ENCODE peak calls at places on chromosome 6, in four cellular contexts. E is lower leg skin, K is germinal center, U is HL-60. W is an unnamed sample.

GRCh38 chr6:105087571-105088211 is 92.1 kb downstream of the POPDC3 start:
- DNase-seq in E (no peak), K (peak; percentile 13), U (peak; percentile 6), W (no peak)

GRCh38 chr6:24766685-24767462 is 7.9 kb upstream of the GMNN start:
- DNase-seq in E (no peak), K (peak; percentile 57), U (no peak), W (no peak)

GRCh38 chr6:129889580-129889979 is 28.5 kb upstream of the TMEM244 start:
- DNase-seq in E (no peak), K (no peak), U (no peak), W (no peak)

GRCh38 chr6:74651948-74652347 is 553.9 kb downstream of the COL12A1 start:
- DNase-seq in E (no peak), K (no peak), U (no peak), W (no peak)

GRCh38 chr6:21604081-21604480 is 10.5 kb downstream of the SOX4 start:
- DNase-seq in E (no peak), K (no peak), U (no peak), W (no peak)

GRCh38 chr6:143348531-143348930 is 102.0 kb downstream of the ADAT2 start:
- DNase-seq in E (no peak), K (no peak), U (no peak), W (no peak)

GRCh38 chr6:151391021-151391470 is 313 bp downstream of the ZBTB2 start:
- DNase-seq in E (peak; percentile 95), K (peak; percentile 77), U (no peak), W (peak; percentile 93)

GRCh38 chr6:88048556-88048955 is 915 bp downstream of the SPACA1 start:
- DNase-seq in E (no peak), K (no peak), U (no peak), W (no peak)

GRCh38 chr6:17032595-17033591 is 69.0 kb upstream of the STMND1 start:
- DNase-seq in E (peak; percentile 95), K (no peak), U (no peak), W (peak; percentile 63)

GRCh38 chr6:125107896-125108295 is 45.7 kb upstream of the TPD52L1 start:
- DNase-seq in E (no peak), K (no peak), U (no peak), W (no peak)

GRCh38 chr6:102553214-102553613 is 1159.7 kb downstream of the GRIK2 start:
- DNase-seq in E (no peak), K (no peak), U (no peak), W (no peak)

GRCh38 chr6:159038914-159039884 is 5.6 kb downstream of the TAGAP start:
- DNase-seq in E (no peak), K (peak; percentile 64), U (peak; percentile 90), W (no peak)

GRCh38 chr6:37783025-37783825 is 36.3 kb upstream of the ZFAND3 start:
- DNase-seq in E (no peak), K (no peak), U (no peak), W (no peak)

GRCh38 chr6:43939281-43940070 is 169.5 kb downstream of the VEGFA start:
- DNase-seq in E (peak; percentile 83), K (no peak), U (peak; percentile 56), W (no peak)

GRCh38 chr6:38509713-38510112 is 130.0 kb downstream of the BTBD9 start:
- DNase-seq in E (no peak), K (no peak), U (no peak), W (no peak)

GRCh38 chr6:117495873-117496272 is 13.4 kb downstream of the DCBLD1 start:
- DNase-seq in E (no peak), K (no peak), U (no peak), W (no peak)

GRCh38 chr6:135586844-135587243 is 89.3 kb upstream of the AHI1 start:
- DNase-seq in E (no peak), K (no peak), U (no peak), W (no peak)

GRCh38 chr6:166495487-166496314 is 90.8 kb downstream of the RAMACL start:
- DNase-seq in E (no peak), K (no peak), U (no peak), W (no peak)

GRCh38 chr6:89707766-89708165 is 69.2 kb upstream of the LYRM2 start:
- DNase-seq in E (no peak), K (no peak), U (no peak), W (no peak)

GRCh38 chr6:108748063-108748462 is 100.2 kb upstream of the ARMC2 start:
- DNase-seq in E (peak; percentile 15), K (no peak), U (no peak), W (no peak)

GRCh38 chr6:33375143-33375649 is 16.4 kb upstream of the KIFC1 start:
- DNase-seq in E (peak; percentile 94), K (no peak), U (peak; percentile 54), W (peak; percentile 80)

GRCh38 chr6:130420911-130421310 is 55.1 kb downstream of the TMEM200A start:
- DNase-seq in E (no peak), K (no peak), U (no peak), W (no peak)

GRCh38 chr6:95489185-95489863 is 88.0 kb upstream of the MANEA start:
- DNase-seq in E (no peak), K (no peak), U (no peak), W (no peak)

GRCh38 chr6:150534514-150534913 is 65.2 kb upstream of the PLEKHG1 start:
- DNase-seq in E (no peak), K (no peak), U (no peak), W (no peak)

GRCh38 chr6:136553166-136553787 is 3.1 kb upstream of the MAP7 start:
- DNase-seq in E (no peak), K (no peak), U (no peak), W (no peak)

GRCh38 chr6:152863618-152864326 is 113.2 kb downstream of the VIP start:
- DNase-seq in E (peak; percentile 82), K (peak; percentile 22), U (peak; percentile 8), W (peak; percentile 34)

GRCh38 chr6:136783495-136784270 is 8.6 kb downstream of the MAP3K5 start:
- DNase-seq in E (no peak), K (peak; percentile 82), U (peak; percentile 86), W (peak; percentile 68)

GRCh38 chr6:27471365-27472115 is 1.4 kb downstream of the ZNF184 start:
- DNase-seq in E (no peak), K (no peak), U (no peak), W (no peak)

GRCh38 chr6:10385512-10386132 is 29.3 kb downstream of the TFAP2A start:
- DNase-seq in E (no peak), K (no peak), U (no peak), W (no peak)

GRCh38 chr6:160810238-160810637 is 108.2 kb downstream of the PLG start:
- DNase-seq in E (no peak), K (no peak), U (no peak), W (no peak)

GRCh38 chr6:19749722-19750121 is 87.4 kb upstream of the ID4 start:
- DNase-seq in E (no peak), K (no peak), U (no peak), W (no peak)

GRCh38 chr6:137697267-137697938 is 169.7 kb upstream of the TNFAIP3 start:
- DNase-seq in E (no peak), K (no peak), U (no peak), W (no peak)